ENCODE peak calls at places on chromosomes 12 and 14, in nine cellular contexts. G, W, T, H, J, Z, C, F and R are unnamed samples. For H3K4me1 and H3K9me3, the result is how much of the 10 kb centered on the place peaks cover.

GRCh38 chr12:75623631-75624118 is 112.3 kb upstream of the KRR1 start:
- DNase-seq in G (no peak), W (no peak), T (no peak), H (no peak), J (no peak), Z (peak), C (no peak), F (no peak), R (no peak)

GRCh38 chr12:57214398-57214781 is 2.2 kb upstream of the NXPH4 start:
- DNase-seq in G (no peak), W (no peak), T (no peak), H (peak), J (peak), Z (peak), C (peak), F (peak), R (no peak)

GRCh38 chr12:45407188-45407850 is 191.4 kb downstream of the ANO6 start:
- DNase-seq in G (no peak), W (no peak), T (no peak), H (no peak), J (no peak), Z (peak), C (no peak), F (no peak), R (no peak)

GRCh38 chr14:64968651-64969050 is 3.5 kb downstream of the RAB15 start:
- DNase-seq in G (no peak), W (no peak), T (no peak), H (no peak), J (no peak), Z (no peak), C (no peak), F (no peak), R (no peak)

GRCh38 chr12:86826051-86826450 is 569.9 kb upstream of the MGAT4C start:
- DNase-seq in G (no peak), W (no peak), T (no peak), H (no peak), J (no peak), Z (no peak), C (no peak), F (no peak), R (no peak)

GRCh38 chr12:123498126-123498825 is 35.2 kb downstream of the RILPL1 start:
- DNase-seq in G (no peak), W (no peak), T (no peak), H (no peak), J (no peak), Z (no peak), C (no peak), F (no peak), R (no peak)

GRCh38 chr14:101774006-101774755 is 12.7 kb downstream of the PPP2R5C start:
- DNase-seq in G (no peak), W (no peak), T (no peak), H (no peak), J (no peak), Z (no peak), C (no peak), F (no peak), R (peak)

GRCh38 chr14:36857136-36857535 is 195.5 kb downstream of the PAX9 start:
- DNase-seq in G (no peak), W (no peak), T (no peak), H (no peak), J (no peak), Z (no peak), C (no peak), F (no peak), R (no peak)

GRCh38 chr14:100530270-100531072 is 56.7 kb downstream of the BEGAIN start:
- DNase-seq in G (no peak), W (no peak), T (peak), H (no peak), J (peak), Z (no peak), C (no peak), F (no peak), R (no peak)

GRCh38 chr12:53235742-53236442 is 3.9 kb upstream of the RARG start:
- DNase-seq in G (no peak), W (no peak), T (peak), H (no peak), J (no peak), Z (no peak), C (no peak), F (no peak), R (no peak)

GRCh38 chr12:118065380-118065779 is 4.4 kb upstream of the WSB2 start:
- DNase-seq in G (no peak), W (no peak), T (no peak), H (peak), J (no peak), Z (no peak), C (no peak), F (no peak), R (no peak)

GRCh38 chr12:128792398-128792797 is 31.4 kb downstream of the SLC15A4 start:
- DNase-seq in G (no peak), W (no peak), T (peak), H (no peak), J (no peak), Z (no peak), C (no peak), F (no peak), R (no peak)

GRCh38 chr12:121786441-121786825 is 7.1 kb downstream of the RHOF start:
- DNase-seq in G (no peak), W (no peak), T (peak), H (peak), J (no peak), Z (peak), C (peak), F (no peak), R (no peak)

GRCh38 chr14:100882991-100883788 is 20.3 kb downstream of the RTL1 start:
- DNase-seq in G (no peak), W (no peak), T (peak), H (no peak), J (no peak), Z (no peak), C (no peak), F (no peak), R (no peak)

GRCh38 chr12:24920141-24920540 is 28.8 kb downstream of the BCAT1 start:
- DNase-seq in G (no peak), W (no peak), T (no peak), H (no peak), J (no peak), Z (no peak), C (no peak), F (no peak), R (no peak)

GRCh38 chr12:73935817-73936216 is 601.8 kb upstream of the ATXN7L3B start:
- DNase-seq in G (no peak), W (no peak), T (no peak), H (no peak), J (no peak), Z (no peak), C (no peak), F (no peak), R (no peak)

GRCh38 chr12:115323223-115323905 is 639.4 kb upstream of the TBX3 start:
- DNase-seq in G (no peak), W (no peak), T (no peak), H (no peak), J (no peak), Z (peak), C (no peak), F (no peak), R (no peak)

GRCh38 chr12:123973552-123974341 is 732 bp downstream of the ZNF664 start:
- DNase-seq in G (no peak), W (no peak), T (peak), H (peak), J (no peak), Z (peak), C (peak), F (peak), R (peak)

GRCh38 chr14:100076630-100077029 is 11.4 kb downstream of the EVL start:
- DNase-seq in G (no peak), W (no peak), T (peak), H (no peak), J (peak), Z (peak), C (no peak), F (no peak), R (peak)

GRCh38 chr12:47715393-47715876 is 9.6 kb upstream of the RPAP3 start:
- DNase-seq in G (no peak), W (no peak), T (peak), H (peak), J (peak), Z (peak), C (peak), F (peak), R (peak)

GRCh38 chr12:82708056-82708455 is 21.4 kb downstream of the TMTC2 start:
- DNase-seq in G (no peak), W (no peak), T (no peak), H (no peak), J (no peak), Z (peak), C (no peak), F (no peak), R (no peak)

GRCh38 chr12:65119063-65119462 is 2.0 kb downstream of the WIF1 start:
- DNase-seq in G (no peak), W (no peak), T (no peak), H (no peak), J (no peak), Z (no peak), C (no peak), F (no peak), R (no peak)

GRCh38 chr12:83121886-83122622 is 435.3 kb downstream of the TMTC2 start:
- DNase-seq in G (no peak), W (no peak), T (no peak), H (no peak), J (no peak), Z (no peak), C (no peak), F (no peak), R (no peak)

GRCh38 chr12:130707571-130707891 is 8.6 kb downstream of the RIMBP2 start:
- DNase-seq in G (no peak), W (no peak), T (peak), H (no peak), J (no peak), Z (no peak), C (no peak), F (no peak), R (no peak)

GRCh38 chr12:80053048-80053790 is 46.1 kb upstream of the OTOGL start:
- DNase-seq in G (peak), W (no peak), T (peak), H (no peak), J (peak), Z (peak), C (no peak), F (peak), R (peak)

GRCh38 chr12:25970082-25970481 is 11.6 kb downstream of the RASSF8 start:
- DNase-seq in G (no peak), W (no peak), T (no peak), H (no peak), J (no peak), Z (no peak), C (no peak), F (no peak), R (no peak)

DNA sequence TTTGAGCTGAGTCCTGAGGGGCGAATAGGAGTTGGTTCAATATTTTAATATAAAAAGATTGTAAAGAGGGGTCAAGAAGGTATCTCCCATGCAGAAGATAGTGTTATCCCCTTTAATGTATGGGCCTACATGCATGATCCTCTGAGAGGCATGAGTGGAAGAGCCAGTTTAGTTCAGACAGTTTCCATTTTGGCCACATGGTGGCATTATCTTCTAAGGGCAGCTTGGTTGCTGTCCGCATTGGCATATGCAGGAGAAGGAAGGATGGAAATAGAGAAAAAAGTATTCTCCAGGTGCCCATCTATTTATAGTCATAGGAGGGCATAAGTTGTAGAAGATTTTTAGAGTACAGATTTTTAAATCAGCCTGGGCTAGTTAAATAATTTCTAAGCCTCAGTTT is 5.4 kb downstream of the SAMD4A start:
- DNase-seq in G (no peak), W (no peak), T (no peak), H (peak), J (no peak), Z (peak), C (no peak), F (no peak), R (no peak)
- H3K4me1 ChIP-seq in G (under half), W (under half), T (under half), H (under half), J (under half), Z (half or more), C (under half), F (under half), R (half or more)

DNA sequence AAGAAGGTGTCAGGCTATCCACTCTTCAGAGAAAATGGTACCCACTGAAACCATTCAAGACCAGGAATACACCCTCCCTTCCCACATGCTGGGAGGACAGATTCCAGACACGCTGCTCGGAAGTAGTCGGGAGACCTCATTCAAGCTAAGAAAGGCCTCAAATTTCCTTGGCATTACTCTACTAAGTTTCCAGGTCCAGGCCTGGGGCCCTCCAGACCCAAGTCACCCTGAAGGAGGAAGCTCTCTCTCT is 27.1 kb upstream of the RPLP0 start:
- DNase-seq in G (no peak), W (no peak), T (no peak), H (no peak), J (no peak), Z (no peak), C (no peak), F (no peak), R (no peak)
- H3K9me3 ChIP-seq in G (under half), W (under half), T (under half), H (under half), J (under half), Z (under half), C (under half), F (under half), R (under half)

GRCh38 chr12:15701721-15702156 is 87.4 kb downstream of the EPS8 start:
- DNase-seq in G (no peak), W (no peak), T (no peak), H (peak), J (no peak), Z (peak), C (no peak), F (no peak), R (no peak)
- H3K4me1 ChIP-seq in G (half or more), W (under half), T (half or more), H (under half), J (under half), Z (under half), C (under half), F (under half), R (half or more)

GRCh38 chr14:20118795-20119194 is 8.3 kb downstream of the OR4K17 start:
- DNase-seq in G (no peak), W (no peak), T (no peak), H (no peak), J (no peak), Z (no peak), C (no peak), F (no peak), R (no peak)
- H3K9me3 ChIP-seq in G (under half), W (under half), T (under half), H (under half), J (under half), Z (under half), C (under half), F (under half), R (under half)